ENCODE peak calls at places on chromosomes 11 and 22, in nine cellular contexts. One of them, this sample, is unnamed.

GRCh38 chr11:131186629-131187075 is 183.8 kb upstream of the NTM start:
- DNase-seq in HCT116: no peak
- DNase-seq in DND-41: no peak
- DNase-seq in PC-3: no peak
- DNase-seq in neural progenitor cell: peak; percentile 52
- DNase-seq in IMR-90: no peak
- DNase-seq in H9: peak; percentile 56
- DNase-seq in SK-N-SH: no peak
- DNase-seq in fibroblast of lung: no peak
- DNase-seq in this sample: no peak

GRCh38 chr11:118046051-118046963 is 30.6 kb upstream of the TMPRSS4 start:
- DNase-seq in SK-N-SH: no peak
- DNase-seq in neural progenitor cell: no peak
- DNase-seq in PC-3: no peak
- DNase-seq in HCT116: no peak
- DNase-seq in fibroblast of lung: no peak
- DNase-seq in DND-41: no peak
- DNase-seq in IMR-90: no peak
- DNase-seq in H9: no peak
- DNase-seq in this sample: no peak

GRCh38 chr11:108734956-108735559 is 70.2 kb downstream of the DDX10 start:
- DNase-seq in fibroblast of lung: peak; percentile 26
- DNase-seq in H9: no peak
- DNase-seq in SK-N-SH: peak; percentile 1
- DNase-seq in neural progenitor cell: peak; percentile 19
- DNase-seq in PC-3: peak; percentile 66
- DNase-seq in DND-41: no peak
- DNase-seq in HCT116: peak; percentile 8
- DNase-seq in IMR-90: peak; percentile 19
- DNase-seq in this sample: peak; percentile 44

GRCh38 chr11:110971110-110971509 is 258.9 kb upstream of the ARHGAP20 start:
- DNase-seq in PC-3: peak; percentile 16
- DNase-seq in SK-N-SH: no peak
- DNase-seq in IMR-90: peak; percentile 69
- DNase-seq in fibroblast of lung: peak; percentile 34
- DNase-seq in H9: no peak
- DNase-seq in HCT116: no peak
- DNase-seq in DND-41: no peak
- DNase-seq in neural progenitor cell: no peak
- DNase-seq in this sample: no peak

GRCh38 chr11:17603056-17603825 is 56.2 kb downstream of the OTOG start:
- DNase-seq in DND-41: no peak
- DNase-seq in fibroblast of lung: no peak
- DNase-seq in HCT116: no peak
- DNase-seq in PC-3: no peak
- DNase-seq in neural progenitor cell: no peak
- DNase-seq in H9: no peak
- DNase-seq in SK-N-SH: no peak
- DNase-seq in IMR-90: no peak
- DNase-seq in this sample: no peak

GRCh38 chr11:126186031-126186698 is 25.3 kb downstream of the RPUSD4 start:
- DNase-seq in neural progenitor cell: no peak
- DNase-seq in SK-N-SH: no peak
- DNase-seq in fibroblast of lung: no peak
- DNase-seq in DND-41: no peak
- DNase-seq in IMR-90: peak; percentile 9
- DNase-seq in HCT116: no peak
- DNase-seq in H9: no peak
- DNase-seq in PC-3: no peak
- DNase-seq in this sample: no peak

GRCh38 chr11:74012072-74012809 is 3.4 kb upstream of the UCP3 start:
- DNase-seq in neural progenitor cell: no peak
- DNase-seq in fibroblast of lung: no peak
- DNase-seq in HCT116: no peak
- DNase-seq in PC-3: no peak
- DNase-seq in H9: no peak
- DNase-seq in IMR-90: no peak
- DNase-seq in DND-41: no peak
- DNase-seq in SK-N-SH: no peak
- DNase-seq in this sample: no peak

GRCh38 chr11:123702137-123702536 is 39.3 kb downstream of the ZNF202 start:
- DNase-seq in H9: no peak
- DNase-seq in PC-3: no peak
- DNase-seq in DND-41: peak; percentile 21
- DNase-seq in neural progenitor cell: no peak
- DNase-seq in SK-N-SH: no peak
- DNase-seq in fibroblast of lung: no peak
- DNase-seq in IMR-90: no peak
- DNase-seq in HCT116: no peak
- DNase-seq in this sample: no peak

GRCh38 chr11:59240322-59240721 is 27.6 kb upstream of the MPEG1 start:
- DNase-seq in HCT116: no peak
- DNase-seq in SK-N-SH: no peak
- DNase-seq in H9: no peak
- DNase-seq in PC-3: no peak
- DNase-seq in fibroblast of lung: no peak
- DNase-seq in neural progenitor cell: no peak
- DNase-seq in IMR-90: no peak
- DNase-seq in DND-41: no peak
- DNase-seq in this sample: no peak

GRCh38 chr11:9880657-9881056 is 216.8 kb downstream of the SWAP70 start:
- DNase-seq in DND-41: no peak
- DNase-seq in IMR-90: no peak
- DNase-seq in neural progenitor cell: no peak
- DNase-seq in HCT116: no peak
- DNase-seq in H9: no peak
- DNase-seq in PC-3: no peak
- DNase-seq in fibroblast of lung: no peak
- DNase-seq in SK-N-SH: no peak
- DNase-seq in this sample: no peak

GRCh38 chr11:70467196-70468085 is 69.1 kb downstream of the CTTN start:
- DNase-seq in SK-N-SH: peak; percentile 85
- DNase-seq in H9: no peak
- DNase-seq in PC-3: peak; percentile 85
- DNase-seq in HCT116: peak; percentile 33
- DNase-seq in fibroblast of lung: peak; percentile 58
- DNase-seq in neural progenitor cell: peak; percentile 80
- DNase-seq in IMR-90: peak; percentile 39
- DNase-seq in DND-41: peak; percentile 59
- DNase-seq in this sample: peak; percentile 51

GRCh38 chr22:33210129-33210784 is 152.1 kb upstream of the SYN3 start:
- DNase-seq in HCT116: no peak
- DNase-seq in IMR-90: peak; percentile 9
- DNase-seq in PC-3: peak; percentile 46
- DNase-seq in fibroblast of lung: peak; percentile 36
- DNase-seq in SK-N-SH: peak; percentile 68
- DNase-seq in DND-41: peak; percentile 39
- DNase-seq in neural progenitor cell: peak; percentile 64
- DNase-seq in H9: peak; percentile 79
- DNase-seq in this sample: peak; percentile 4

GRCh38 chr11:33703234-33703633 is 2.6 kb upstream of the C11orf91 start:
- DNase-seq in PC-3: no peak
- DNase-seq in DND-41: no peak
- DNase-seq in fibroblast of lung: no peak
- DNase-seq in HCT116: no peak
- DNase-seq in neural progenitor cell: no peak
- DNase-seq in IMR-90: no peak
- DNase-seq in H9: no peak
- DNase-seq in SK-N-SH: no peak
- DNase-seq in this sample: peak; percentile 53

GRCh38 chr22:25114369-25115362 is 85.0 kb upstream of the CRYBB3 start:
- DNase-seq in SK-N-SH: no peak
- DNase-seq in HCT116: no peak
- DNase-seq in neural progenitor cell: peak; percentile 41
- DNase-seq in DND-41: no peak
- DNase-seq in H9: no peak
- DNase-seq in fibroblast of lung: no peak
- DNase-seq in PC-3: no peak
- DNase-seq in IMR-90: no peak
- DNase-seq in this sample: peak; percentile 86

GRCh38 chr11:70338594-70338993 is 59.7 kb upstream of the CTTN start:
- DNase-seq in neural progenitor cell: no peak
- DNase-seq in IMR-90: no peak
- DNase-seq in HCT116: no peak
- DNase-seq in H9: no peak
- DNase-seq in DND-41: no peak
- DNase-seq in SK-N-SH: no peak
- DNase-seq in PC-3: no peak
- DNase-seq in fibroblast of lung: no peak
- DNase-seq in this sample: no peak

GRCh38 chr22:48640890-48641771 is 1186.5 kb downstream of the BRD1 start:
- DNase-seq in HCT116: no peak
- DNase-seq in H9: no peak
- DNase-seq in PC-3: no peak
- DNase-seq in IMR-90: no peak
- DNase-seq in SK-N-SH: no peak
- DNase-seq in neural progenitor cell: peak; percentile 24
- DNase-seq in fibroblast of lung: no peak
- DNase-seq in DND-41: peak; percentile 74
- DNase-seq in this sample: no peak

GRCh38 chr22:40529817-40530216 is 106.7 kb downstream of the MRTFA start:
- DNase-seq in fibroblast of lung: no peak
- DNase-seq in neural progenitor cell: no peak
- DNase-seq in SK-N-SH: no peak
- DNase-seq in PC-3: no peak
- DNase-seq in H9: no peak
- DNase-seq in HCT116: no peak
- DNase-seq in IMR-90: peak; percentile 47
- DNase-seq in DND-41: no peak
- DNase-seq in this sample: no peak

GRCh38 chr11:8384199-8384821 is 120.6 kb upstream of the LMO1 start:
- DNase-seq in fibroblast of lung: peak; percentile 42
- DNase-seq in DND-41: no peak
- DNase-seq in HCT116: no peak
- DNase-seq in PC-3: peak; percentile 23
- DNase-seq in H9: peak; percentile 74
- DNase-seq in IMR-90: no peak
- DNase-seq in SK-N-SH: no peak
- DNase-seq in neural progenitor cell: peak; percentile 64
- DNase-seq in this sample: peak; percentile 9

DNA sequence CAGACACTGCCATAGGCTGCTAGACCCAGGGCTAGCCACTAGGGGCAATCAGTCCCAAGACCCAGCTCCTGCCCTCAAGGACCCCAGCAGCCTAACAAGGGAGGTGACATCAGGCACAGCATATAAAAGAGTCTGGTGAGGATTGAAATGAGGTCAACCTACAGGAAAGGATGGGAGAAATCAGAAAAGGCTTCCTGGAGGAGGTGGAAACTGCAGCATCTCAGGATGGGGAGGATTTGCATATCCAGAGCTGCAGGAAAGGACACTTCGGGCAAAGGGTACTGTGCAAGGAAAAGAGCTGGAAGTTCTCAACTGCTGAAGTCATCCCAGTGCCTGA is 2.9 kb upstream of the ARFGAP2 start:
- DNase-seq in H9: peak; percentile 76
- DNase-seq in IMR-90: peak; percentile 35
- DNase-seq in DND-41: peak; percentile 67
- DNase-seq in PC-3: peak; percentile 53
- DNase-seq in neural progenitor cell: peak; percentile 79
- DNase-seq in fibroblast of lung: peak; percentile 38
- DNase-seq in SK-N-SH: peak; percentile 81
- DNase-seq in HCT116: no peak
- DNase-seq in this sample: peak; percentile 52
- TF ChIP-seq CTCF in H9: peak; percentile 70
- TF ChIP-seq CTCF in IMR-90: peak; percentile 56
- TF ChIP-seq CTCF in DND-41: peak; percentile 80
- TF ChIP-seq CTCF in PC-3: peak; percentile 69
- TF ChIP-seq CTCF in neural progenitor cell: peak; percentile 64
- TF ChIP-seq CTCF in fibroblast of lung: peak; percentile 70
- TF ChIP-seq CTCF in SK-N-SH: peak; percentile 65
- TF ChIP-seq CTCF in HCT116: peak; percentile 75
- TF ChIP-seq CTCF in this sample: peak; percentile 63

DNA sequence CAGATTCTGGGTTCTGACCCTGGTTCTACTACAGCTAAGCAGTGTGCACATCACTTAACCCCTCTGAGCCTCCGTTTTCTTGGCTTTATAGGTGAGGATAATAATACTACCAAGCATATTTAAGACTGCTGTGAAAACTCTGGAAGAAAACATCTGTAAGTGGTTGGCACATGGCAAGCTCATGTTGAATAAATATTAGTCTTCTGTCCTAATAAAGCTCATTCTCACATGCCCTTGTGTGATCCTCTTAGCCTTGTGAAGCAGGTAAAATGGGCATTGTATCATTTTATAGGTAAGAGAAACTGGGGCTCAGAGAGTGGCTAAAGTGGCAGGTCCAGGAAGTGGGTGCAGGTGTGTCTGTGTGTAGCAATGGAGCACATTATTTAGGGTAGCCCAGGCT is 8.5 kb downstream of the PKNOX2 start:
- DNase-seq in HCT116: no peak
- DNase-seq in IMR-90: no peak
- DNase-seq in neural progenitor cell: no peak
- DNase-seq in H9: no peak
- DNase-seq in DND-41: no peak
- DNase-seq in PC-3: no peak
- DNase-seq in fibroblast of lung: no peak
- DNase-seq in SK-N-SH: no peak
- DNase-seq in this sample: no peak
- H3K4me2 ChIP-seq in HCT116: no peak overlapping the region
- H3K4me2 ChIP-seq in IMR-90: no peak overlapping the region
- H3K4me2 ChIP-seq in neural progenitor cell: no peak overlapping the region
- H3K4me2 ChIP-seq in H9: no peak overlapping the region
- H3K4me2 ChIP-seq in DND-41: no peak overlapping the region
- H3K4me2 ChIP-seq in PC-3: no peak overlapping the region
- H3K4me2 ChIP-seq in fibroblast of lung: no peak overlapping the region
- H3K4me2 ChIP-seq in SK-N-SH: no peak overlapping the region
- H3K4me2 ChIP-seq in this sample: no peak overlapping the region

GRCh38 chr11:57763568-57763967 is 2.0 kb downstream of the CTNND1 start:
- DNase-seq in PC-3: peak; percentile 66
- DNase-seq in DND-41: no peak
- DNase-seq in HCT116: no peak
- DNase-seq in neural progenitor cell: peak; percentile 55
- DNase-seq in SK-N-SH: peak; percentile 45
- DNase-seq in H9: no peak
- DNase-seq in IMR-90: peak; percentile 53
- DNase-seq in fibroblast of lung: peak; percentile 45
- DNase-seq in this sample: peak; percentile 75
- TF ChIP-seq CTCF in PC-3: peak; percentile 54
- TF ChIP-seq CTCF in DND-41: no peak
- TF ChIP-seq CTCF in HCT116: peak; percentile 42
- TF ChIP-seq CTCF in neural progenitor cell: peak; percentile 48
- TF ChIP-seq CTCF in SK-N-SH: peak; percentile 37
- TF ChIP-seq CTCF in H9: peak; percentile 50
- TF ChIP-seq CTCF in IMR-90: peak; percentile 34
- TF ChIP-seq CTCF in fibroblast of lung: peak; percentile 53
- TF ChIP-seq CTCF in this sample: peak; percentile 7

GRCh38 chr22:38311331-38311635 is 6.0 kb downstream of the CSNK1E start:
- DNase-seq in HCT116: no peak
- DNase-seq in neural progenitor cell: no peak
- DNase-seq in SK-N-SH: no peak
- DNase-seq in H9: no peak
- DNase-seq in DND-41: no peak
- DNase-seq in IMR-90: no peak
- DNase-seq in PC-3: no peak
- DNase-seq in fibroblast of lung: no peak
- DNase-seq in this sample: no peak
- H3K4me2 ChIP-seq in HCT116: no peak overlapping the region
- H3K4me2 ChIP-seq in neural progenitor cell: no peak overlapping the region
- H3K4me2 ChIP-seq in SK-N-SH: no peak overlapping the region
- H3K4me2 ChIP-seq in H9: no peak overlapping the region
- H3K4me2 ChIP-seq in DND-41: no peak overlapping the region
- H3K4me2 ChIP-seq in IMR-90: peak overlapping the region; percentile 10
- H3K4me2 ChIP-seq in PC-3: no peak overlapping the region
- H3K4me2 ChIP-seq in fibroblast of lung: peak overlapping the region; percentile 28
- H3K4me2 ChIP-seq in this sample: no peak overlapping the region